ENCODE peak calls at places on chromosomes 3 and 15, in five cellular contexts. I is NCI-H1092 treated with DMSO at 0.1 percent for 48 hours; S is LoVo; H is CD8-positive, alpha-beta memory T cell; V is AG08396. A is an unnamed sample.

GRCh38 chr3:171125010-171125409 is 98.5 kb upstream of the SLC2A2 start:
- DNase-seq in S (no peak), V (no peak), I (no peak), H (no peak), A (no peak)

GRCh38 chr3:96803860-96804259 is 10.5 kb upstream of the EPHA6 start:
- DNase-seq in H (no peak), I (no peak), V (no peak), S (no peak), A (no peak)

GRCh38 chr15:91857772-91858171 is 4.3 kb downstream of the SLCO3A1 start:
- DNase-seq in V (no peak), I (no peak), S (no peak), H (no peak), A (peak)

GRCh38 chr3:115146418-115147328 is at the start of gene ZBTB20:
- DNase-seq in I (peak), V (peak), H (peak), S (no peak), A (peak)

GRCh38 chr3:52893723-52894122 is 3.6 kb downstream of the STIMATE start:
- DNase-seq in V (no peak), S (no peak), H (no peak), I (no peak), A (no peak)

GRCh38 chr3:194686816-194687637 is 1.3 kb downstream of the FAM43A start:
- DNase-seq in V (peak), I (peak), S (no peak), H (no peak), A (no peak)

GRCh38 chr3:20400281-20400680 is 214.3 kb upstream of the SGO1 start:
- DNase-seq in S (no peak), H (no peak), V (no peak), I (no peak), A (no peak)

GRCh38 chr3:126481808-126482502 is 6.3 kb upstream of the ZXDC start:
- DNase-seq in V (peak), H (no peak), S (no peak), I (no peak), A (no peak)

GRCh38 chr3:53890726-53891499 is 746 bp downstream of the SELENOK start:
- DNase-seq in I (no peak), V (peak), H (peak), S (peak), A (peak)

GRCh38 chr3:193897288-193897687 is 238.7 kb upstream of the HES1 start:
- DNase-seq in I (no peak), H (no peak), S (no peak), V (no peak), A (no peak)

GRCh38 chr3:138946554-138947302 is at the start of the genes FOXL2 and FOXL2NB:
- DNase-seq in H (no peak), S (no peak), V (no peak), I (no peak), A (peak)

GRCh38 chr15:89885611-89886010 is 8.2 kb downstream of the AP3S2 start:
- DNase-seq in S (no peak), V (no peak), I (no peak), H (no peak), A (no peak)

GRCh38 chr15:91853968-91854943 is 748 bp downstream of the SLCO3A1 start:
- DNase-seq in H (peak), I (peak), S (no peak), V (peak), A (no peak)

GRCh38 chr3:61899700-61900462 is 338.5 kb downstream of the PTPRG start:
- DNase-seq in H (no peak), S (no peak), I (no peak), V (no peak), A (no peak)

GRCh38 chr15:36062357-36062756 is 516.4 kb upstream of the DPH6 start:
- DNase-seq in H (no peak), S (no peak), I (no peak), V (no peak), A (no peak)

GRCh38 chr15:77168616-77169015 is 97.7 kb upstream of the TSPAN3 start:
- DNase-seq in S (no peak), I (no peak), H (no peak), V (no peak), A (no peak)

GRCh38 chr15:84946772-84947489 is 34.7 kb upstream of the PDE8A start:
- DNase-seq in V (no peak), S (no peak), I (no peak), H (no peak), A (no peak)

GRCh38 chr3:42900226-42900625 is 5.7 kb upstream of the ZNF662 start:
- DNase-seq in I (no peak), H (no peak), V (no peak), S (no peak), A (no peak)

GRCh38 chr15:74725845-74726773 is 781 bp upstream of the CYP1A1 start:
- DNase-seq in I (no peak), V (peak), S (peak), H (peak), A (peak)

GRCh38 chr3:51958603-51959521 is 3.7 kb downstream of the GPR62 start:
- DNase-seq in S (no peak), V (no peak), I (no peak), H (no peak), A (no peak)

GRCh38 chr15:25245801-25246622 is 192.8 kb downstream of the UBE3A start:
- DNase-seq in V (no peak), H (no peak), S (no peak), I (no peak), A (no peak)

GRCh38 chr3:40317061-40317676 is 7.7 kb downstream of the EIF1B start:
- DNase-seq in I (peak), S (peak), V (peak), H (peak), A (no peak)

GRCh38 chr3:197580253-197580691 is 24.5 kb upstream of the BDH1 start:
- DNase-seq in S (no peak), V (no peak), H (no peak), I (no peak), A (no peak)

GRCh38 chr3:173411288-173412064 is 13.9 kb downstream of the NLGN1 start:
- DNase-seq in I (peak), H (no peak), V (peak), S (no peak), A (no peak)

GRCh38 chr3:78737988-78738387 is 1029.8 kb downstream of the ROBO1 start:
- DNase-seq in I (no peak), V (no peak), S (no peak), H (no peak), A (no peak)

A was measured in T-helper 22 cell.